ENCODE peak calls at places on chromosome 11, in eight cellular contexts. Y is stimulated activated CD8-positive, alpha-beta memory T cell treated with anti-CD3 and anti-CD28 coated beads, Interleukin-15, amount 100 ng/mL, for 24 hours; K is islet precursor cell; L is KBM-7; V is SW480; A is pancreas; C is GM12865; S is activated naive CD4-positive, alpha-beta T cell. D is an unnamed sample.
A peak's percentile ranks its signal among the peaks of the same experiment; 100 is the strongest.

GRCh38 chr11:33724644-33725035 is 11.6 kb downstream of the CD59 start:
- DNase-seq in C (no peak), S (no peak), L (peak; percentile 49), V (no peak), K (no peak), A (no peak), Y (no peak), D (no peak)

GRCh38 chr11:33266418-33267215 is 9.4 kb downstream of the HIPK3 start:
- DNase-seq in S (no peak), V (no peak), C (no peak), A (no peak), L (peak; percentile 62), K (no peak), Y (no peak), D (no peak)

GRCh38 chr11:95641506-95641905 is 148.1 kb downstream of the FAM76B start:
- DNase-seq in K (no peak), Y (no peak), S (no peak), C (peak; percentile 81), V (no peak), A (no peak), L (no peak), D (peak; percentile 30)

GRCh38 chr11:44310198-44310455 is 188 bp upstream of the ALX4 start:
- DNase-seq in V (no peak), L (no peak), A (no peak), C (no peak), Y (no peak), K (no peak), S (no peak), D (no peak)

GRCh38 chr11:48170176-48170839 is 46.3 kb upstream of the OR4B1 start:
- DNase-seq in V (no peak), L (no peak), A (no peak), C (no peak), K (no peak), Y (no peak), S (no peak), D (no peak)

GRCh38 chr11:73195191-73196007 is 22.7 kb upstream of the P2RY2 start:
- DNase-seq in A (no peak), C (no peak), Y (no peak), L (no peak), S (no peak), V (peak; percentile 86), K (peak; percentile 96), D (no peak)

GRCh38 chr11:113137735-113138529 is 176.5 kb upstream of the TTC12 start:
- DNase-seq in C (no peak), Y (no peak), A (no peak), K (no peak), V (no peak), L (no peak), S (no peak), D (no peak)

GRCh38 chr11:1807628-1807995 is 27.2 kb upstream of the SYT8 start:
- DNase-seq in V (no peak), K (no peak), A (no peak), L (peak; percentile 15), Y (no peak), S (no peak), C (no peak), D (no peak)